ENCODE peak calls at places on chromosomes 16 and 17, in four cellular contexts. V, E, L and X are unnamed samples.

GRCh38 chr16:3047387-3047720 is 993 bp downstream of the MMP25 start:
- DNase-seq in V (no peak), E (no peak), L (no peak), X (peak)

GRCh38 chr17:8104911-8105310 is 13.4 kb downstream of the ALOXE3 start:
- DNase-seq in V (no peak), E (no peak), L (no peak), X (no peak)

GRCh38 chr17:78862073-78863023 is 21.7 kb upstream of the USP36 start:
- DNase-seq in V (peak), E (no peak), L (no peak), X (peak)

GRCh38 chr17:66190738-66191606 is 961 bp downstream of the CEP112 start:
- DNase-seq in V (peak), E (no peak), L (no peak), X (no peak)

GRCh38 chr17:4516740-4517139 is 18.1 kb downstream of the SPNS2 start:
- DNase-seq in V (peak), E (no peak), L (no peak), X (no peak)

GRCh38 chr17:66582373-66583111 is 252.4 kb upstream of the CACNG5 start:
- DNase-seq in V (no peak), E (no peak), L (peak), X (peak)

GRCh38 chr16:69311533-69312388 is 611 bp downstream of the VPS4A start:
- DNase-seq in V (no peak), E (no peak), L (peak), X (peak)

GRCh38 chr17:80494547-80494946 is 18.1 kb upstream of the NPTX1 start:
- DNase-seq in V (no peak), E (no peak), L (no peak), X (no peak)

GRCh38 chr17:64546716-64547115 is 39.9 kb downstream of the CEP95 start:
- DNase-seq in V (no peak), E (no peak), L (no peak), X (no peak)

GRCh38 chr17:49978501-49978900 is 9.5 kb downstream of the DLX4 start:
- DNase-seq in V (no peak), E (no peak), L (no peak), X (no peak)

GRCh38 chr16:51119576-51120288 is 31.3 kb downstream of the SALL1 start:
- DNase-seq in V (peak), E (no peak), L (no peak), X (no peak)

DNA sequence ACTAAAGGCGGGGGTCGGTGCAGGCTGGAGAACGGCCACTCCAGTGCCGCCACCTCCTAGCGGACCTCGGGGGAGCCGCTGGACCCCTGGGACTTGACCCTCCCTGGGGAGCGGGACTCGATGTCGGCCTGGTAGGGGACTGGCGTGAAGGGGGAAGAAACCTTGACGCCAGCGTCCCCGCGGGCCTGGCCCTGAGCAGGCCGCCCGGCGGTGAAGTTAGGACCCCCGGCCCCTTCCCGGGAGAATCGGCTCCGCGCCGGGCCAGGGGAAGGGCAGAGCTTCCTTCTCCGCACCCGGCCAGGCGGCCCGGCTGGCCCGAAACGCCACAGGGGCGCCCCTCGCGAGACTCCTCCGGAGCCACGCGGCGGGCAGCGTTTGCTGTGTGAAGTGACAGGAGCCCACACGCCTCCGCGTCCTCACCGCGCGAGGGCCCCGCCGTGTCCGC is 389 bp downstream of the DUS1L start:
- DNase-seq in V (peak), E (no peak), L (no peak), X (no peak)
- H3K18ac ChIP-seq in V (no peak), E (no peak), L (no peak), X (no peak)

GRCh38 chr17:48546187-48546923 is 1.4 kb upstream of the HOXB2 start:
- DNase-seq in V (peak), E (no peak), L (peak), X (no peak)

GRCh38 chr17:48548687-48549621 is 4.0 kb upstream of the HOXB2 start:
- DNase-seq in V (peak), E (no peak), L (no peak), X (no peak)

GRCh38 chr17:48547839-48548686 is 3.2 kb upstream of the HOXB2 start:
- DNase-seq in V (peak), E (no peak), L (no peak), X (no peak)

GRCh38 chr17:48545539-48545938 is 630 bp upstream of the HOXB2 start:
- DNase-seq in V (peak), E (no peak), L (no peak), X (no peak)

DNA sequence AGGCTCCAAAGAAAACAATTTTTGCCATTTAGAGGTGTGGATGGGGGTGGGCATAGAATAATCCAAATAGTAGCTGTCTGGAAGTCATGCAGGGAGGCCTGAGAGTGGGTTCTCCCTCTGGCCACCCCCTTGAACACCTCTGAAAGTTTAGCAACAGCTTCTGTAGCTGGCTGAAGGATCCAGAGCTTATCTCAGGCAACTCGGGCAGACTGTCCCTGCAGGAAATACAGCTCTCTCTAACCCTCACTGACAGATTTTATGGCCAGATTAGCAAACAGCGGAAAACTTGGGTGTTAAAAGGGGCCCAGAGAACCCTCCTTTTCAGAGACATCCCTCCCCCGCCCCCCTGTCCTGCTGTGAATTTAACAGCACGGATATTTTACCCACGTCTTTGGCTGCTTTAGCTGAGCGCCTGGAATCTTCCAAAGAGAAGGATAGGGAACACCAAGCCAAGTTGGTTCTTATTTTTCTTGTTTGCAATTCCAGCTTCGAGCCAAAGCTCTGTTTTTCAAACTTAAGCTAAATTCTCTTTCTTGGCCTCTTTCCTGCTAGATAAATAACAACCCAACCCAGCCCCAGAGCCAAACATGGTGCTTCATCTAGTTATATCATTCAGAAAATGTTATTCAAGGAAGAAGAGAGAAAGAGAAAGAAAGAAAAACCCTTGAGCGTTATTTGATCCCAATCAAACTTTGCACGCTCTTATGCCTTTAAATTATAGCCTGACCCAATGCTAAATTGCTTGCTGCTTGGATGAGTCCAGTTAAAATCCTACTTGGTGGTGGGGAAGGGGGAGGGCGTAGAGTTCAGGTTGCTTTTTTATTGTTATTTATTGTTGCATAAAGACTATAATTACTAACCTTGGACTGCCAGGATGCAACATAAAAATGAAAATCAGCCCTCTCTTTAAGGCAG is 2.3 kb upstream of the HOXB2 start:
- DNase-seq in V (peak), E (no peak), L (no peak), X (no peak)
- H3K56ac ChIP-seq in V (peak), E (no peak), L (no peak), X (peak)

DNA sequence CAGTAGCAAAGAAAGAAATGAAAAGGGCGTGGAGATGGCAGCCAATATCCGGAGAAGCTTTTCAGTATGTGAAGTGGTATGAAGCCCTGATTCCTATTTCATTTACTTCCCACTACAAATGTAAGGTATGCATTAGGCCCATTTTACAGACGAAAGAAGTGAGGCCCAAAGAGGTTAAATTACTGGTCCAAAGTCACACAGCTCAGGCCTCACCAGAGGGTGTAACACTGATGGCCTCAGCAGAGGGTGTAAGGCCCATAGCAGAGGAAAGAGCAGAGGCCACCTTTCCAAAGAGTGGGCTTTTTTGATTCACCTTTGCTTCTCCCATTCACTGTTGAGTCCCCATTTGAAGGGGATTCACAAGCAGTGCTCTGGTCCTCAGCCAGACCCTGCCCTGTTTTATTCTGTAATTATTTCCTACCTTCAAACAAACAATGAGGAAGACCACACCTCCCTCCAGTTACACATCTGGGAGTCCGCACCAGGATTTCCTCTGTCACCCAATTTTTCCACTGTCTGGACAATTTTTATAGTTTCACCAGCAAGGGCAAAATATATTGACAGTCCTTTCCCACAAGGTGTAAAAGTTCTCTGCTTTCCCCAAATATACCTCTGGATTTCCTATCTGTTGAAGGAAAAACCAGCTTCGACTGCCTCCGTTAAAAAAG is 7.1 kb downstream of the ZFHX3 start:
- DNase-seq in V (no peak), E (no peak), L (no peak), X (no peak)
- H2BK120ac ChIP-seq in V (no peak), E (no peak), L (no peak), X (no peak)

GRCh38 chr17:42109086-42109485 is 3.4 kb downstream of the DHX58 start:
- DNase-seq in V (no peak), E (no peak), L (no peak), X (no peak)
- H3K18ac ChIP-seq in V (no peak), E (no peak), L (no peak), X (no peak)

DNA sequence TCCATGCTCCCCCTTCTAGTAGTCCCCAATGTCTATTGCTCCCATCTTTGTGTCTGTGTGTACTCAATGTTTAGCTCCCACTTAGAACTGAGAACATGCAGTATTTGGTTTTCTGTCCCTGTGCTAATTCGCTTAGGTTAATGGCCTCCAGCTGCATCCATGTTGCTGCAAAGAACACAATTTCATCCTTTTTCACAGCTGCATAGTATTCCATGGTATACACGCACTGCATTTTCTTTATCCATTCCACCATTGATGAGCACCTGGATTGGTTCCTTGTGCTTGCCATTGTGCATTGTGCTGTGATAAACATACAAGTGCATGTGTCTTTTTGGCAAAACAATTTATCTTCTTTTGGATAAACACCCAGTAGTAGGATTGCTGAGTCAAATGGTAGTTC is 77.0 kb upstream of the HSBP1 start:
- DNase-seq in V (no peak), E (no peak), L (no peak), X (no peak)
- H3K56ac ChIP-seq in V (no peak), E (no peak), L (no peak), X (no peak)

GRCh38 chr17:57461082-57461481 is 204.8 kb downstream of the MSI2 start:
- DNase-seq in V (peak), E (no peak), L (no peak), X (no peak)
- H2BK120ac ChIP-seq in V (no peak), E (no peak), L (no peak), X (no peak)